ENCODE peak calls at places on chromosomes 3 and 15, in four cellular contexts. One of them, this sample, is unnamed.

GRCh38 chr3:13222131-13222530 is 148.9 kb upstream of the IQSEC1 start:
- DNase-seq in HepG2: no peak
- DNase-seq in A549: no peak
- DNase-seq in GM12878: no peak
- DNase-seq in this sample: no peak

GRCh38 chr15:52730163-52730562 is 51.0 kb upstream of the ATOSA start:
- DNase-seq in HepG2: no peak
- DNase-seq in A549: no peak
- DNase-seq in GM12878: peak
- DNase-seq in this sample: no peak

GRCh38 chr3:73045391-73045790 is 16.1 kb upstream of the EBLN2 start:
- DNase-seq in HepG2: no peak
- DNase-seq in A549: no peak
- DNase-seq in GM12878: no peak
- DNase-seq in this sample: no peak

GRCh38 chr15:91472316-91472756 is 372.3 kb downstream of the SV2B start:
- DNase-seq in HepG2: no peak
- DNase-seq in A549: no peak
- DNase-seq in GM12878: no peak
- DNase-seq in this sample: no peak

GRCh38 chr3:152969557-152970300 is 134.8 kb downstream of the P2RY1 start:
- DNase-seq in HepG2: peak
- DNase-seq in A549: peak
- DNase-seq in GM12878: no peak
- DNase-seq in this sample: no peak

GRCh38 chr3:22759636-22760310 is 443.4 kb upstream of the UBE2E2 start:
- DNase-seq in HepG2: no peak
- DNase-seq in A549: no peak
- DNase-seq in GM12878: no peak
- DNase-seq in this sample: no peak

GRCh38 chr15:41936649-41937567 is 35.4 kb downstream of the EHD4 start:
- DNase-seq in HepG2: no peak
- DNase-seq in A549: no peak
- DNase-seq in GM12878: no peak
- DNase-seq in this sample: no peak

GRCh38 chr15:25508369-25509002 is 69.7 kb upstream of the UBE3A start:
- DNase-seq in HepG2: peak
- DNase-seq in A549: peak
- DNase-seq in GM12878: no peak
- DNase-seq in this sample: peak

GRCh38 chr15:32718822-32719716 is 1.3 kb downstream of the GREM1 start:
- DNase-seq in HepG2: no peak
- DNase-seq in A549: peak
- DNase-seq in GM12878: no peak
- DNase-seq in this sample: peak

GRCh38 chr3:4416961-4417360 is 50.1 kb downstream of the SUMF1 start:
- DNase-seq in HepG2: no peak
- DNase-seq in A549: peak
- DNase-seq in GM12878: no peak
- DNase-seq in this sample: peak

GRCh38 chr3:131283862-131284261 is 97.7 kb upstream of the NUDT16 start:
- DNase-seq in HepG2: no peak
- DNase-seq in A549: no peak
- DNase-seq in GM12878: no peak
- DNase-seq in this sample: no peak

GRCh38 chr15:73794501-73795133 is 41.5 kb upstream of the INSYN1 start:
- DNase-seq in HepG2: no peak
- DNase-seq in A549: no peak
- DNase-seq in GM12878: no peak
- DNase-seq in this sample: no peak

GRCh38 chr15:28980709-28981350 is 95.1 kb downstream of the APBA2 start:
- DNase-seq in HepG2: no peak
- DNase-seq in A549: no peak
- DNase-seq in GM12878: no peak
- DNase-seq in this sample: no peak

GRCh38 chr3:16513141-16514020 is at the start of gene RFTN1:
- DNase-seq in HepG2: no peak
- DNase-seq in A549: no peak
- DNase-seq in GM12878: no peak
- DNase-seq in this sample: peak

GRCh38 chr3:36178018-36178417 is 202.3 kb upstream of the STAC start:
- DNase-seq in HepG2: no peak
- DNase-seq in A549: no peak
- DNase-seq in GM12878: no peak
- DNase-seq in this sample: no peak

GRCh38 chr15:70605606-70606410 is 157.6 kb downstream of the UACA start:
- DNase-seq in HepG2: peak
- DNase-seq in A549: no peak
- DNase-seq in GM12878: no peak
- DNase-seq in this sample: peak

GRCh38 chr3:16658933-16659793 is 53.9 kb upstream of the DAZL start:
- DNase-seq in HepG2: no peak
- DNase-seq in A549: no peak
- DNase-seq in GM12878: no peak
- DNase-seq in this sample: no peak

GRCh38 chr3:146037697-146038096 is 123.3 kb downstream of the PLOD2 start:
- DNase-seq in HepG2: no peak
- DNase-seq in A549: no peak
- DNase-seq in GM12878: no peak
- DNase-seq in this sample: no peak

GRCh38 chr3:175274474-175275218 is 415.5 kb downstream of the NAALADL2 start:
- DNase-seq in HepG2: no peak
- DNase-seq in A549: no peak
- DNase-seq in GM12878: no peak
- DNase-seq in this sample: no peak

GRCh38 chr15:32979710-32980109 is 214.8 kb downstream of the FMN1 start:
- DNase-seq in HepG2: no peak
- DNase-seq in A549: no peak
- DNase-seq in GM12878: no peak
- DNase-seq in this sample: no peak

GRCh38 chr3:133574260-133574881 is 885 bp downstream of the CDV3 start:
- DNase-seq in HepG2: peak
- DNase-seq in A549: no peak
- DNase-seq in GM12878: peak
- DNase-seq in this sample: peak

GRCh38 chr3:29313074-29313473 is 32.2 kb downstream of the RBMS3 start:
- DNase-seq in HepG2: no peak
- DNase-seq in A549: no peak
- DNase-seq in GM12878: no peak
- DNase-seq in this sample: no peak

GRCh38 chr3:156215751-156216150 is 95.4 kb downstream of the KCNAB1 start:
- DNase-seq in HepG2: no peak
- DNase-seq in A549: no peak
- DNase-seq in GM12878: no peak
- DNase-seq in this sample: no peak

GRCh38 chr15:88690331-88690730 is 51.5 kb downstream of the ISG20 start:
- DNase-seq in HepG2: no peak
- DNase-seq in A549: no peak
- DNase-seq in GM12878: no peak
- DNase-seq in this sample: no peak

GRCh38 chr3:62873672-62874397 is 1.4 kb downstream of the CADPS start:
- DNase-seq in HepG2: no peak
- DNase-seq in A549: peak
- DNase-seq in GM12878: no peak
- DNase-seq in this sample: peak
- TF ChIP-seq PBX3 in HepG2: no peak
- TF ChIP-seq PBX3 in A549: no peak
- TF ChIP-seq PBX3 in GM12878: no peak
- TF ChIP-seq PBX3 in this sample: no peak

GRCh38 chr15:75348034-75348562 is 1.3 kb downstream of the NEIL1 start:
- DNase-seq in HepG2: no peak
- DNase-seq in A549: no peak
- DNase-seq in GM12878: no peak
- DNase-seq in this sample: peak
- TF ChIP-seq PBX3 in HepG2: no peak
- TF ChIP-seq PBX3 in A549: peak
- TF ChIP-seq PBX3 in GM12878: no peak
- TF ChIP-seq PBX3 in this sample: no peak

DNA sequence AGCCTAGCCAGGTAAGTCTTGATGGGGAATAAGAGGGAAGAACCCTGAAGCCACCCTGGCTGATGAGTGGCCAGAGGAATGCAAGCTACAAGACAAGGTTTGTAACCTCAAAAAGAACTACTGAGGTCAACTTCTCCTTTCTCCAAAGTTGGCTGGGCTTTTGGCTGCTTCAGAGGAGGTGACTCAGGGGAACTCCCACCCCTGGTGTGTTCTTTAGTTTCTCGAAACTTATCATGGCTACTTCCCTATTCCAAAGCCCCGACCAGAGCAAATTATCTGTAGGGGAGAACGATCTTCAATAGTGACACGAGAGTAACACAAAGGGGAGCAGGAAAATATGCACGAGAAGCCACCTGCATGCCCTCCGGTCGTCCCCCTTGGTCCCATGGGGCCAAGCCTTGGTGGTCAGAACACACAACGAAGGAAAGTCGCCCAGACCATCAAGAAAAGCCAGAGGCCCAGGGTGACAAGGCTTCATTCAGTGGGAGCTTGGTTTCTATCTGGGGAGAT is 6.5 kb upstream of the BCL2A1 start:
- DNase-seq in HepG2: no peak
- DNase-seq in A549: no peak
- DNase-seq in GM12878: peak
- DNase-seq in this sample: no peak
- TF ChIP-seq PBX3 in HepG2: no peak
- TF ChIP-seq PBX3 in A549: no peak
- TF ChIP-seq PBX3 in GM12878: no peak
- TF ChIP-seq PBX3 in this sample: no peak

DNA sequence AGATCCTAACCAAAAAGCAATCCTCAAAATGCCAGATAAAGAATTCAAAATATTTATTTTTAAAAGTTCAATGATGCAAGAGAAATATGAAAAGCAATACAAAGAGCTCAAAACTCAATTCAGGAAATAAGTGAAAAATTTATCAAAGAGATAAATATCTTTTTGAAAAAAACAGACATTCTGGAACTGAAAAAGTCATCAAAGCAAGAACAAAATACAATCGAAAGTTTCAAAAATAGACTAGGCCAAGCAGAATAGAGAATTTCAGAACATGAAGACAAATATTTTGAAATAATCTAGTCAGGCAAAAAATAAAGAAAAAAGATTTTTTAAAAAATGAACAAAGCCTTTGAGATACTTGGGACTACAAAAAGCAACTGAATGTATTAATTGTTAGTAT is 83.4 kb upstream of the STT3B start:
- DNase-seq in HepG2: no peak
- DNase-seq in A549: no peak
- DNase-seq in GM12878: no peak
- DNase-seq in this sample: no peak
- TF ChIP-seq PBX3 in HepG2: no peak
- TF ChIP-seq PBX3 in A549: no peak
- TF ChIP-seq PBX3 in GM12878: no peak
- TF ChIP-seq PBX3 in this sample: no peak

GRCh38 chr3:135106445-135106844 is 311.4 kb downstream of the EPHB1 start:
- DNase-seq in HepG2: peak
- DNase-seq in A549: no peak
- DNase-seq in GM12878: no peak
- DNase-seq in this sample: no peak
- TF ChIP-seq PBX3 in HepG2: no peak
- TF ChIP-seq PBX3 in A549: no peak
- TF ChIP-seq PBX3 in GM12878: no peak
- TF ChIP-seq PBX3 in this sample: no peak

DNA sequence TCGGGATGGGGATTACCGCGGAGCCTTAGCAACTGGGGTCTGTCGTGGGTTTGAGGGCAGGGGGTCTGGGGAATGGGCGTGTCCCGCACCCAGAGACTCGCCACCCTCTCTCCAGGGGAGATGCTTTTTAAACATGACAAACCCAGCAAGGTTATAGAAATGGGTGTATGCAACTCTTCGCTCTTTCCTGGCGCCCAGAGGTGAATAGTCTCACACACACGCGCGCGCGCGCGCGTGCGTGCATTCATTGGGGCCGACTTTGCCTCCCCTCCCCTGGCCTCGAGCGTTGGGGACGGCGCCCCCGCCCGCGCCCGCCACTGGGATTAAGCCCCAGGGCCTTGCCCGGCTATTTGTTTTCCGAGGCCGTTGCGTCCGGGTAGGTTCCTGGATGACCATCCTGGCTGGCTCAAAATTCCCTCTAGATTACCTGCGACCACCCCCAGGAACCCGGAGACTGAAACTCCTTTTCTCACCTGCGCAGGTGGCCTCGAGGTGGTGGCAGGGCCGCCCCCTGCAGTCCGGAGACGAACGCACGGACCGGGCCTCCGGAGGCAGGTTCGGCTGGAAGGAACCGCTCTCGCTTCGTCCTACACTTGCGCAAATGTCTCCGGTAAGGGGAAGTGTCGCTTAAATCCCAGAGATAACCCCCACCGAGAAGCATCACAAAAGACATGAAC is 777 bp downstream of the GPR160 start:
- DNase-seq in HepG2: no peak
- DNase-seq in A549: no peak
- DNase-seq in GM12878: no peak
- DNase-seq in this sample: no peak
- TF ChIP-seq PBX3 in HepG2: no peak
- TF ChIP-seq PBX3 in A549: no peak
- TF ChIP-seq PBX3 in GM12878: no peak
- TF ChIP-seq PBX3 in this sample: no peak

DNA sequence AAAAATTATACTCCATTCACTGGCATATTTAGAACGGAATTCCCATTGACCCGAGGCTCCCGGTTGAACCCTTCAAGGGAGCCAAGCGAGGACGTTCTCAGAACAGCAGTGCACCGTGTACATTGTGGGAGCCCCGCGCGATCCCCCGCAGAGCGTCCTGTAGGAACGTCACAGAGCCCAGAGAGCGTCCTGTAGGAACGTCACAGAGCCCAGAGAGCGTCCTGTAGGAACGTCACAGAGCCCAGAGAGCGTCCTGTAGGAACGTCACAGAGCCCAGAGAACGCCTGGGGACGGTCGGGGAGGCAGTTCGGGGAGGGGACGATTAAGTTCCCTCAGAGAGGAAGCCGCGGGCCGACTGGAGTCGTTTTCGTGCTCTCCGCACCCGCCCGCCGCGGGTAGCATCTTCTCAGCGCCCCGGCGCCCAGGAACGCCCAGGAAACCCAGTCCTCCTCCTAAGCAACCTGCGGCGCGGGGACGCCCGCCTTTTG is 506 bp upstream of the ATP1B3 start:
- DNase-seq in HepG2: no peak
- DNase-seq in A549: peak
- DNase-seq in GM12878: no peak
- DNase-seq in this sample: peak
- TF ChIP-seq PBX3 in HepG2: no peak
- TF ChIP-seq PBX3 in A549: no peak
- TF ChIP-seq PBX3 in GM12878: no peak
- TF ChIP-seq PBX3 in this sample: no peak

GRCh38 chr3:31917303-31917903 is 63.7 kb downstream of the OSBPL10 start:
- DNase-seq in HepG2: no peak
- DNase-seq in A549: no peak
- DNase-seq in GM12878: peak
- DNase-seq in this sample: no peak
- TF ChIP-seq PBX3 in HepG2: no peak
- TF ChIP-seq PBX3 in A549: no peak
- TF ChIP-seq PBX3 in GM12878: no peak
- TF ChIP-seq PBX3 in this sample: no peak